ENCODE peak calls at places on chromosomes 12 and 14, in four cellular contexts. C, L, E and H are unnamed samples. For H3K36me3, the result is how much of the 10 kb centered on the place peaks cover.

GRCh38 chr14:95549656-95550585 is 15.1 kb downstream of the GLRX5 start:
- ATAC-seq in C (peak), L (no peak), E (no peak), H (no peak)

GRCh38 chr12:65496617-65497016 is 218.1 kb downstream of the MSRB3 start:
- ATAC-seq in C (no peak), L (no peak), E (peak), H (peak)

GRCh38 chr12:9700606-9700956 is 31.1 kb downstream of the CLEC2D start:
- ATAC-seq in C (no peak), L (no peak), E (no peak), H (no peak)

GRCh38 chr14:59600211-59600945 is 23.8 kb upstream of the CCDC175 start:
- ATAC-seq in C (no peak), L (no peak), E (no peak), H (no peak)

GRCh38 chr14:57244103-57244502 is 24.6 kb downstream of the EXOC5 start:
- ATAC-seq in C (no peak), L (no peak), E (peak), H (no peak)

GRCh38 chr12:43069768-43070221 is 480.2 kb upstream of the PRICKLE1 start:
- ATAC-seq in C (no peak), L (no peak), E (peak), H (no peak)

GRCh38 chr12:101414533-101415119 is 7.1 kb upstream of the ARL1 start:
- ATAC-seq in C (peak), L (peak), E (peak), H (peak)

GRCh38 chr12:92047058-92047826 is 98.4 kb downstream of the BTG1 start:
- ATAC-seq in C (no peak), L (peak), E (no peak), H (no peak)

GRCh38 chr12:131895640-131896079 is 1.2 kb downstream of the ULK1 start:
- ATAC-seq in C (peak), L (no peak), E (no peak), H (no peak)

GRCh38 chr12:93537769-93538168 is 34.7 kb upstream of the SOCS2 start:
- ATAC-seq in C (no peak), L (peak), E (no peak), H (no peak)

DNA sequence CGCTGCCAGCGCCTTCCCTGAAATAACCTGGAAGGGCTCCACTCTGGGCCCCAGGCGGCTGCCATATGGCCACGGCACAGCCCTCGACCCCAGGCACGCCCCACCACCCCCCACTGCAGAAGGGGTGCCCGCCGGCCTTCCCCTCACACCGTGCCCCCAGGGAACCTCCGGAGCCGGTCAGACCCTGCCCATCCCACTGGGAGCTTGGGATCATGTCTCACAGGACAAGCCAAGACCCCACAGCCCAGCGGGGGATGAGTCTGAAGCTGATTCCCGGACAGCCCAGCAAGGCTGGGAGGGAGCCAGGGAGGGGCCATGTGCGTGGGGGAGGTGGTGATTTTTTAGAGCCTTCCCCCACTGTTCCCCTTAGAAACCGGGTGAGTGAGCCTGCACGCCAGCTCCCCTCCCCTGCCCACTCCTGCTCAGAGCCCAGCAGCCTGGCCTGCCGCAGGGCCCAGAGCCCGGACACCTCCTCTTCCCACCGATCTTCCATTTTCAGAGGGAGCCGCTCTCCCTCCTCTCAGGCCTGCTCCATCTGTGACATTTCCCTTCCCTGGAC is 1.4 kb downstream of the RIMBP2 start:
- ATAC-seq in C (peak), L (peak), E (peak), H (peak)
- H3K4me3 ChIP-seq in C (no peak), L (no peak), E (peak), H (no peak)

GRCh38 chr12:27183342-27183741 is 60.7 kb upstream of the STK38L start:
- ATAC-seq in C (no peak), L (no peak), E (no peak), H (no peak)
- TF ChIP-seq EP300 in C (no peak), L (no peak), E (no peak), H (no peak)

GRCh38 chr12:113289361-113289760 is 45.5 kb downstream of the SLC8B1 start:
- ATAC-seq in C (no peak), L (no peak), E (no peak), H (no peak)

GRCh38 chr12:113291586-113291985 is 43.3 kb downstream of the SLC8B1 start:
- ATAC-seq in C (no peak), L (no peak), E (no peak), H (no peak)

GRCh38 chr12:113292091-113292490 is 42.8 kb downstream of the SLC8B1 start:
- ATAC-seq in C (no peak), L (no peak), E (no peak), H (no peak)

GRCh38 chr12:113293100-113293499 is 41.8 kb downstream of the SLC8B1 start:
- ATAC-seq in C (no peak), L (no peak), E (no peak), H (no peak)

DNA sequence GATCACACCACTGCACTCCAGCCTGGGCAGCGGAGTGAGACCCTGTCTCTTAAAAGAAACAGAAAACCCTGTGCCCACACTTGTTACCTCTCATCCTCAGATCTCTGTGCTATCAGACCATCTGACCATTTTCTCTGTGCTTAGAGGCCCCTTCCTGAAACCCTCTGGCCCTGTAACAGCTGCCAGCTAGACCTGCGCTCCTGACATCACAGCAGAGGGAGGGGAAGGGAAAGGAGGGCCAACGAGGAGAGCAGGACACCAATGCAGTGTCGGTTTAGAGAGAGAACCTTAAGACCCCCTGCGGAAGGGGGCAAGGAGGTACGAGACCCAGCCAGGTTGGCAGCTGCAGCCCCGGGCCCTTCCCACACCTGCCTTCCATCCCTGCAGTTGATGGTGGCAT is 42.4 kb downstream of the SLC8B1 start:
- ATAC-seq in C (no peak), L (no peak), E (no peak), H (no peak)
- H3K36me3 ChIP-seq in C (under half), L (under half), E (under half), H (half or more)

GRCh38 chr12:69157023-69157655 is 82.2 kb upstream of the CPSF6 start:
- ATAC-seq in C (peak), L (peak), E (peak), H (peak)
- H3K4me3 ChIP-seq in C (peak), L (no peak), E (peak), H (no peak)